ENCODE peak calls at places on chromosomes 7 and 10, in five cellular contexts. One of them, this sample, is unnamed.

GRCh38 chr7:516606-517456 is 2.8 kb downstream of the PDGFA start:
- DNase-seq in mesenchymal stem cell: peak
- DNase-seq in H9: no peak
- DNase-seq in trophoblast cell: peak
- DNase-seq in IMR-90: peak
- DNase-seq in this sample: peak

GRCh38 chr7:22179442-22179879 is 177.5 kb downstream of the RAPGEF5 start:
- DNase-seq in mesenchymal stem cell: no peak
- DNase-seq in trophoblast cell: peak
- DNase-seq in H9: no peak
- DNase-seq in IMR-90: no peak
- DNase-seq in this sample: no peak

GRCh38 chr7:157837047-157837446 is 500.2 kb downstream of the DNAJB6 start:
- DNase-seq in IMR-90: no peak
- DNase-seq in trophoblast cell: no peak
- DNase-seq in mesenchymal stem cell: no peak
- DNase-seq in H9: no peak
- DNase-seq in this sample: no peak

GRCh38 chr7:130065500-130066152 is 4.7 kb upstream of the KLHDC10 start:
- DNase-seq in H9: no peak
- DNase-seq in mesenchymal stem cell: peak
- DNase-seq in trophoblast cell: no peak
- DNase-seq in IMR-90: peak
- DNase-seq in this sample: no peak

GRCh38 chr10:128221128-128221527 is 94.9 kb upstream of the MKI67 start:
- DNase-seq in IMR-90: no peak
- DNase-seq in trophoblast cell: no peak
- DNase-seq in H9: no peak
- DNase-seq in mesenchymal stem cell: no peak
- DNase-seq in this sample: no peak

GRCh38 chr7:120996333-120996982 is 7.9 kb downstream of the CPED1 start:
- DNase-seq in trophoblast cell: no peak
- DNase-seq in mesenchymal stem cell: peak
- DNase-seq in H9: no peak
- DNase-seq in IMR-90: peak
- DNase-seq in this sample: no peak

GRCh38 chr7:90266808-90267207 is 21.8 kb downstream of the CFAP69 start:
- DNase-seq in trophoblast cell: no peak
- DNase-seq in mesenchymal stem cell: no peak
- DNase-seq in H9: no peak
- DNase-seq in IMR-90: peak
- DNase-seq in this sample: no peak

GRCh38 chr7:157446322-157446721 is 109.5 kb downstream of the DNAJB6 start:
- DNase-seq in trophoblast cell: no peak
- DNase-seq in H9: no peak
- DNase-seq in mesenchymal stem cell: no peak
- DNase-seq in IMR-90: no peak
- DNase-seq in this sample: no peak

GRCh38 chr7:106812027-106812643 is 52.9 kb upstream of the PIK3CG start:
- DNase-seq in H9: no peak
- DNase-seq in trophoblast cell: no peak
- DNase-seq in mesenchymal stem cell: no peak
- DNase-seq in IMR-90: no peak
- DNase-seq in this sample: no peak

GRCh38 chr7:142917447-142917846 is 16.1 kb downstream of the TRPV5 start:
- DNase-seq in IMR-90: no peak
- DNase-seq in H9: no peak
- DNase-seq in mesenchymal stem cell: no peak
- DNase-seq in trophoblast cell: no peak
- DNase-seq in this sample: no peak

GRCh38 chr7:2190531-2190930 is 42.2 kb downstream of the MAD1L1 start:
- DNase-seq in trophoblast cell: no peak
- DNase-seq in mesenchymal stem cell: peak
- DNase-seq in IMR-90: peak
- DNase-seq in H9: peak
- DNase-seq in this sample: no peak

GRCh38 chr10:128078136-128078969 is 47.9 kb downstream of the MKI67 start:
- DNase-seq in trophoblast cell: peak
- DNase-seq in IMR-90: peak
- DNase-seq in mesenchymal stem cell: peak
- DNase-seq in H9: peak
- DNase-seq in this sample: peak

GRCh38 chr10:60384708-60385398 is 4.8 kb downstream of the ANK3 start:
- DNase-seq in trophoblast cell: no peak
- DNase-seq in H9: no peak
- DNase-seq in mesenchymal stem cell: peak
- DNase-seq in IMR-90: peak
- DNase-seq in this sample: no peak

GRCh38 chr10:126097558-126098215 is 201.3 kb downstream of the FANK1 start:
- DNase-seq in IMR-90: no peak
- DNase-seq in trophoblast cell: no peak
- DNase-seq in mesenchymal stem cell: no peak
- DNase-seq in H9: no peak
- DNase-seq in this sample: no peak

GRCh38 chr10:15642095-15642494 is 77.6 kb downstream of the ITGA8 start:
- DNase-seq in IMR-90: peak
- DNase-seq in mesenchymal stem cell: peak
- DNase-seq in H9: no peak
- DNase-seq in trophoblast cell: no peak
- DNase-seq in this sample: no peak

GRCh38 chr7:73560035-73560835 is 2.7 kb upstream of the BCL7B start:
- DNase-seq in H9: no peak
- DNase-seq in trophoblast cell: no peak
- DNase-seq in IMR-90: peak
- DNase-seq in mesenchymal stem cell: peak
- DNase-seq in this sample: no peak

GRCh38 chr10:44963772-44964633 is 4.4 kb downstream of the RASSF4 start:
- DNase-seq in IMR-90: no peak
- DNase-seq in trophoblast cell: no peak
- DNase-seq in H9: peak
- DNase-seq in mesenchymal stem cell: peak
- DNase-seq in this sample: peak

GRCh38 chr10:61992059-61992460 is 90.6 kb downstream of the ARID5B start:
- DNase-seq in H9: no peak
- DNase-seq in mesenchymal stem cell: peak
- DNase-seq in trophoblast cell: no peak
- DNase-seq in IMR-90: peak
- DNase-seq in this sample: no peak

GRCh38 chr10:99694171-99694570 is 34.9 kb downstream of the ENTPD7 start:
- DNase-seq in trophoblast cell: no peak
- DNase-seq in mesenchymal stem cell: peak
- DNase-seq in H9: no peak
- DNase-seq in IMR-90: peak
- DNase-seq in this sample: no peak

GRCh38 chr10:8073696-8074416 is 19.4 kb downstream of the GATA3 start:
- DNase-seq in trophoblast cell: peak
- DNase-seq in H9: no peak
- DNase-seq in IMR-90: no peak
- DNase-seq in mesenchymal stem cell: no peak
- DNase-seq in this sample: no peak

GRCh38 chr10:79155301-79156081 is 86.7 kb downstream of the ZMIZ1 start:
- DNase-seq in mesenchymal stem cell: peak
- DNase-seq in trophoblast cell: no peak
- DNase-seq in IMR-90: peak
- DNase-seq in H9: no peak
- DNase-seq in this sample: no peak

GRCh38 chr7:98399903-98400537 is 870 bp downstream of the BAIAP2L1 start:
- DNase-seq in trophoblast cell: peak
- DNase-seq in H9: peak
- DNase-seq in mesenchymal stem cell: peak
- DNase-seq in IMR-90: peak
- DNase-seq in this sample: peak

GRCh38 chr7:87564290-87564963 is 36.3 kb downstream of the ABCB1 start:
- DNase-seq in IMR-90: no peak
- DNase-seq in trophoblast cell: no peak
- DNase-seq in mesenchymal stem cell: peak
- DNase-seq in H9: peak
- DNase-seq in this sample: peak

GRCh38 chr7:131325179-131325840 is 2.4 kb upstream of the MKLN1 start:
- DNase-seq in mesenchymal stem cell: peak
- DNase-seq in H9: no peak
- DNase-seq in IMR-90: no peak
- DNase-seq in trophoblast cell: peak
- DNase-seq in this sample: no peak

GRCh38 chr10:124105594-124105993 is 12.2 kb upstream of the CHST15 start:
- DNase-seq in H9: no peak
- DNase-seq in IMR-90: no peak
- DNase-seq in trophoblast cell: no peak
- DNase-seq in mesenchymal stem cell: peak
- DNase-seq in this sample: no peak

GRCh38 chr7:114973147-114973546 is 51.3 kb downstream of the MDFIC start:
- DNase-seq in IMR-90: peak
- DNase-seq in mesenchymal stem cell: peak
- DNase-seq in H9: no peak
- DNase-seq in trophoblast cell: no peak
- DNase-seq in this sample: no peak

GRCh38 chr7:11060883-11061282 is 87.2 kb downstream of the PHF14 start:
- DNase-seq in trophoblast cell: no peak
- DNase-seq in mesenchymal stem cell: no peak
- DNase-seq in IMR-90: no peak
- DNase-seq in H9: no peak
- DNase-seq in this sample: no peak

GRCh38 chr7:138538518-138538917 is 78.5 kb downstream of the TRIM24 start:
- DNase-seq in IMR-90: peak
- DNase-seq in trophoblast cell: no peak
- DNase-seq in H9: no peak
- DNase-seq in mesenchymal stem cell: peak
- DNase-seq in this sample: no peak

GRCh38 chr10:131574707-131575430 is 263.3 kb upstream of the TCERG1L start:
- DNase-seq in trophoblast cell: no peak
- DNase-seq in mesenchymal stem cell: no peak
- DNase-seq in H9: no peak
- DNase-seq in IMR-90: no peak
- DNase-seq in this sample: no peak

GRCh38 chr10:33365871-33366411 is 31.5 kb upstream of the NRP1 start:
- DNase-seq in H9: no peak
- DNase-seq in IMR-90: peak
- DNase-seq in trophoblast cell: no peak
- DNase-seq in mesenchymal stem cell: peak
- DNase-seq in this sample: no peak

GRCh38 chr7:80954181-80954580 is 35.3 kb upstream of the SEMA3C start:
- DNase-seq in trophoblast cell: no peak
- DNase-seq in mesenchymal stem cell: no peak
- DNase-seq in IMR-90: no peak
- DNase-seq in H9: no peak
- DNase-seq in this sample: no peak
- H3K23ac ChIP-seq in trophoblast cell: no peak
- H3K23ac ChIP-seq in mesenchymal stem cell: no peak
- H3K23ac ChIP-seq in IMR-90: no peak
- H3K23ac ChIP-seq in H9: no peak
- H3K23ac ChIP-seq in this sample: no peak

GRCh38 chr7:45184326-45185027 is 26.9 kb downstream of the RAMP3 start:
- DNase-seq in H9: no peak
- DNase-seq in trophoblast cell: no peak
- DNase-seq in mesenchymal stem cell: no peak
- DNase-seq in IMR-90: no peak
- DNase-seq in this sample: no peak
- H3K23ac ChIP-seq in H9: no peak
- H3K23ac ChIP-seq in trophoblast cell: no peak
- H3K23ac ChIP-seq in mesenchymal stem cell: no peak
- H3K23ac ChIP-seq in IMR-90: no peak
- H3K23ac ChIP-seq in this sample: peak

DNA sequence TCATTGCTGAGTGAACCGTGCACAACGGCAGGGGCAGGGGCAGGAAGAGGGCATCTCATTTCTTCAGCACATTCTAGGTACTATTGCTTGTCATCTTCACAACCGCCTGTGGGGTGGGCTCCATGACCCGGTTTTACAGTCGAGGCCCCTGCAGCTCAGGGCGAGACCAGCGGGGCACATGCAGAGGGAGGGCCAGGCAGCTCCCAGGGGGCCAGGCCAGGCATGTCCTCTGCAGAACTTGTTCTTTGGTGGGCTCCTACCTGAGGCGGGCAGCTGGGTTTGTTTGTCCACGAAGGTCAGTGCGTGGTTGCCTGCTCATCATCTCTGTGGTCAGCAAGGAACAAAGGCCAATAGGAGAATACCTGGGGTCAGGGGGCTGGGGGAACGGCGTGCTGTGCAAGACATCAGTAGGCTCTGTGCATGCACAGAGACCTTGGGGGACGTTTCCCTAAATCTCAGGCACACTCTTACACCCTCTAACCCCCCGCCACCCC is 75.1 kb upstream of the LEP start:
- DNase-seq in trophoblast cell: no peak
- DNase-seq in mesenchymal stem cell: no peak
- DNase-seq in IMR-90: no peak
- DNase-seq in H9: no peak
- DNase-seq in this sample: no peak
- H3K23ac ChIP-seq in trophoblast cell: no peak
- H3K23ac ChIP-seq in mesenchymal stem cell: no peak
- H3K23ac ChIP-seq in IMR-90: no peak
- H3K23ac ChIP-seq in H9: no peak
- H3K23ac ChIP-seq in this sample: no peak

GRCh38 chr7:100568936-100569844 is 4.5 kb downstream of the SAP25 start:
- DNase-seq in mesenchymal stem cell: peak
- DNase-seq in trophoblast cell: no peak
- DNase-seq in H9: peak
- DNase-seq in IMR-90: no peak
- DNase-seq in this sample: peak
- H3K23ac ChIP-seq in mesenchymal stem cell: no peak
- H3K23ac ChIP-seq in trophoblast cell: no peak
- H3K23ac ChIP-seq in H9: no peak
- H3K23ac ChIP-seq in IMR-90: no peak
- H3K23ac ChIP-seq in this sample: peak

DNA sequence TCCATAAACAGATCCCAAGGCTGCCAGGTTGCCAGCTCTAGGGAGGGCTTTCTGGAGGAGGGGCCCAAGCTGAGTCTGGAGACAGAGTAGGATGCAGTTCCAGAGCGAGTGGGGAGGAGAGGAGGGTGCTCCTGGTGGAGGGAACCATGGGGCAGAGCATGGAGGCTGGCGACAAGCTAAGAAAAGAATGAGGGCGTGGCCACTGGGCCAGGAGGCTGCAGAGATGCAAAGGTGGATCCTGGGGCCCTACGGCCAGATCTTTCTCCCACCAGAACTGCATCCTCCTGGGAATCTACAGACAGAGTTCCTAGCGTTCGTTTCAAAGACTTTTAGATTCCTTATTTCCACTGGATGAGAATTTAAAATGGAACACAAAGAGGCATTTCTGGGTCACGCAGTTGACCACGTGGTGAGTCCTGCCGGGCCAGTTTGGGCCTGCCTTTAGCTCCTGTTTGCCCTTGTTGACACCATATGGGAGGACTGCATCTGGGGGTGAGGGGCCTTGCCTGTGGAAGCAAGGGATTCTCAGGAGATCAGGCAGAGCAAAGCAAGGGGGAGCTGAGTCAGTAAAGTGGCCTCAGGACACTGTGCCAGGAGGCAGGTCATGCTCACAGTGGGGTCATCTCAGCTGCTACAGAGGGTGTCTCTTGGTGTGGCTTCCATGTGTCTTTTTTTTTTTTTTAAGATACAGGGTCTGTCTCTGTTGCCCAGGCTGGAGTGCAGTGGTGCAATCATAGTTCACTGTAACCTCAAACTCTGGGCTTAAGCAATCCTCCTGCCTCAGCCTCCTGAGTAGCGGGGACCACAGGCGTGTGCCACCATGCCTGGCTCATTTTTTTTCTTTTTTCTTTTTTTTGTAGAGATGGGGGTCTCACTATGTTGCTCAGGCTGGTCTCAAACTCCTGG is 137.8 kb downstream of the SH3PXD2A start:
- DNase-seq in IMR-90: no peak
- DNase-seq in trophoblast cell: no peak
- DNase-seq in H9: peak
- DNase-seq in mesenchymal stem cell: no peak
- DNase-seq in this sample: no peak
- H3K23ac ChIP-seq in IMR-90: no peak
- H3K23ac ChIP-seq in trophoblast cell: no peak
- H3K23ac ChIP-seq in H9: no peak
- H3K23ac ChIP-seq in mesenchymal stem cell: no peak
- H3K23ac ChIP-seq in this sample: no peak